ENCODE peak calls at places on chromosomes 4 and X, in ten cellular contexts. X, I, B, H, R, F, S, Z, M and A are unnamed samples.

GRCh38 chrX:21781976-21782375 is 24.1 kb upstream of the SMPX start:
- DNase-seq in M (no peak), Z (no peak), F (no peak), X (no peak), R (no peak), S (no peak), I (no peak), H (no peak), B (no peak), A (no peak)

GRCh38 chr4:65367306-65367705 is 303.0 kb downstream of the EPHA5 start:
- DNase-seq in B (no peak), Z (no peak), I (no peak), S (no peak), F (no peak), H (no peak), X (no peak), R (no peak), M (no peak), A (no peak)

GRCh38 chr4:86957214-86957613 is 22.4 kb downstream of the AFF1 start:
- DNase-seq in S (no peak), M (no peak), I (no peak), F (no peak), X (no peak), Z (no peak), H (no peak), B (no peak), R (no peak), A (peak; percentile 71)

GRCh38 chr4:4271912-4272311 is 18.0 kb downstream of the LYAR start:
- DNase-seq in R (no peak), X (no peak), Z (no peak), F (peak; percentile 3), S (no peak), B (no peak), I (no peak), H (peak; percentile 52), M (no peak), A (no peak)

GRCh38 chr4:14919785-14920184 is 82.5 kb upstream of the CPEB2 start:
- DNase-seq in F (no peak), B (no peak), X (no peak), I (no peak), H (no peak), Z (no peak), M (no peak), R (no peak), S (no peak), A (no peak)

GRCh38 chr4:107603430-107603829 is 116.6 kb downstream of the PAPSS1 start:
- DNase-seq in S (no peak), H (no peak), X (no peak), Z (peak; percentile 40), F (no peak), M (no peak), R (no peak), I (no peak), B (no peak), A (no peak)

GRCh38 chr4:39335566-39335965 is 30.6 kb downstream of the RFC1 start:
- DNase-seq in B (no peak), F (no peak), M (no peak), S (no peak), Z (no peak), I (no peak), H (no peak), X (no peak), R (no peak), A (no peak)

GRCh38 chr4:79445371-79445781 is 37.3 kb upstream of the GK2 start:
- DNase-seq in M (no peak), X (no peak), I (no peak), R (no peak), B (no peak), S (no peak), Z (no peak), H (no peak), F (no peak), A (no peak)

GRCh38 chr4:48340276-48340904 is 939 bp upstream of the SLAIN2 start:
- DNase-seq in B (no peak), I (peak; percentile 11), M (no peak), R (no peak), S (no peak), Z (peak; percentile 75), H (no peak), X (no peak), F (peak; percentile 56), A (peak; percentile 40)

GRCh38 chr4:130257271-130257670 is 1161.3 kb downstream of the C4orf33 start:
- DNase-seq in Z (no peak), X (no peak), S (peak; percentile 75), R (no peak), F (peak; percentile 52), H (no peak), B (no peak), I (no peak), M (no peak), A (peak; percentile 0)

GRCh38 chrX:68942797-68943196 is 114.0 kb downstream of the EFNB1 start:
- DNase-seq in Z (no peak), S (no peak), B (no peak), R (no peak), H (no peak), M (no peak), I (no peak), F (no peak), X (no peak), A (no peak)

GRCh38 chr4:92634891-92635290 is 331.1 kb downstream of the GRID2 start:
- DNase-seq in S (no peak), Z (no peak), M (no peak), B (no peak), F (no peak), R (no peak), H (no peak), I (no peak), X (no peak), A (no peak)

GRCh38 chr4:113957961-113958360 is 21.5 kb downstream of the ARSJ start:
- DNase-seq in H (no peak), S (no peak), Z (no peak), F (no peak), R (no peak), B (no peak), X (no peak), M (no peak), I (no peak), A (no peak)

GRCh38 chrX:136344321-136344720 is 43.6 kb downstream of the ADGRG4 start:
- DNase-seq in I (no peak), R (no peak), X (no peak), H (no peak), Z (no peak), M (no peak), B (no peak), F (no peak), S (no peak), A (no peak)

GRCh38 chr4:151407466-151408379 is 1.3 kb upstream of the FHIP1A start:
- DNase-seq in Z (peak; percentile 57), H (peak; percentile 61), B (peak; percentile 36), X (no peak), I (peak; percentile 23), F (no peak), S (no peak), R (peak; percentile 26), M (peak; percentile 82), A (no peak)

GRCh38 chr4:18938343-18939109 is 917.0 kb upstream of the LCORL start:
- DNase-seq in R (no peak), F (no peak), H (no peak), I (no peak), Z (no peak), B (no peak), X (no peak), M (no peak), S (no peak), A (no peak)

GRCh38 chrX:9665113-9665512 is 100.5 kb downstream of the GPR143 start:
- DNase-seq in B (no peak), S (no peak), X (no peak), F (no peak), Z (no peak), M (no peak), R (no peak), H (no peak), I (no peak), A (no peak)